ENCODE peak calls at places on chromosomes 7 and 10, in eight cellular contexts. H is fibroblast of villous mesenchyme, L is aorta, D is substantia nigra, Z is HEK293T, Y is NCI-H748 treated with DMSO at 0.1 percent for 48 hours, F is GM12865, J is transverse colon. R is an unnamed sample.

GRCh38 chr10:5147981-5148677 is 36.8 kb downstream of the AKR1C8 start:
- DNase-seq in H (no peak), L (no peak), D (no peak), Z (no peak), Y (no peak), F (no peak), J (no peak), R (no peak)

GRCh38 chr10:68900427-68901105 is 549 bp upstream of the DDX50 start:
- DNase-seq in H (peak; percentile 75), L (peak; percentile 93), D (no peak), Z (peak; percentile 65), Y (peak; percentile 19), F (no peak), J (no peak), R (no peak)

GRCh38 chr7:4958477-4959301 is at the start of gene MMD2:
- DNase-seq in H (no peak), L (peak; percentile 72), D (no peak), Z (no peak), Y (no peak), F (no peak), J (no peak), R (no peak)

GRCh38 chr7:129729511-129729910 is 118.0 kb downstream of the NRF1 start:
- DNase-seq in H (no peak), L (no peak), D (no peak), Z (no peak), Y (no peak), F (no peak), J (no peak), R (no peak)

GRCh38 chr7:75943864-75944263 is 28.9 kb downstream of the POR start:
- DNase-seq in H (no peak), L (no peak), D (no peak), Z (no peak), Y (no peak), F (no peak), J (peak; percentile 41), R (no peak)

GRCh38 chr7:157941210-157941609 is 604.4 kb downstream of the DNAJB6 start:
- DNase-seq in H (no peak), L (no peak), D (no peak), Z (no peak), Y (no peak), F (no peak), J (no peak), R (no peak)

GRCh38 chr7:122902751-122903495 is 16.7 kb upstream of the CADPS2 start:
- DNase-seq in H (no peak), L (no peak), D (no peak), Z (peak; percentile 11), Y (no peak), F (peak; percentile 13), J (no peak), R (no peak)

GRCh38 chr7:70392282-70392681 is 739.7 kb upstream of the GALNT17 start:
- DNase-seq in H (peak; percentile 50), L (no peak), D (no peak), Z (no peak), Y (no peak), F (no peak), J (no peak), R (no peak)

GRCh38 chr7:92702535-92702934 is 112.3 kb upstream of the FAM133B start:
- DNase-seq in H (no peak), L (no peak), D (no peak), Z (no peak), Y (no peak), F (no peak), J (no peak), R (no peak)

GRCh38 chr10:86385806-86386205 is 19.2 kb upstream of the GRID1 start:
- DNase-seq in H (no peak), L (no peak), D (no peak), Z (no peak), Y (no peak), F (no peak), J (no peak), R (no peak)

GRCh38 chr10:129888784-129889616 is 75.1 kb downstream of the EBF3 start:
- DNase-seq in H (no peak), L (peak; percentile 87), D (no peak), Z (peak; percentile 85), Y (no peak), F (peak; percentile 26), J (no peak), R (no peak)

GRCh38 chr7:87001214-87001613 is 58.2 kb downstream of the ELAPOR2 start:
- DNase-seq in H (no peak), L (no peak), D (no peak), Z (no peak), Y (no peak), F (no peak), J (no peak), R (no peak)

GRCh38 chr10:15267496-15267895 is 99.0 kb upstream of the NMT2 start:
- DNase-seq in H (no peak), L (no peak), D (no peak), Z (no peak), Y (no peak), F (no peak), J (no peak), R (no peak)

GRCh38 chr7:122885583-122886356 is 490 bp downstream of the CADPS2 start:
- DNase-seq in H (peak; percentile 34), L (peak; percentile 79), D (no peak), Z (peak; percentile 49), Y (peak; percentile 42), F (peak; percentile 28), J (peak; percentile 43), R (no peak)

GRCh38 chr7:12949060-12950045 is 261.9 kb downstream of the ARL4A start:
- DNase-seq in H (peak; percentile 72), L (no peak), D (no peak), Z (no peak), Y (no peak), F (no peak), J (no peak), R (no peak)

GRCh38 chr10:127945948-127946347 is 39.0 kb downstream of the PTPRE start:
- DNase-seq in H (no peak), L (no peak), D (no peak), Z (no peak), Y (no peak), F (no peak), J (no peak), R (no peak)

GRCh38 chr10:87000491-87000890 is 19.6 kb upstream of the FAM25A start:
- DNase-seq in H (peak; percentile 50), L (no peak), D (no peak), Z (no peak), Y (no peak), F (no peak), J (no peak), R (no peak)

GRCh38 chr7:64890761-64891666 is 12.1 kb upstream of the ZNF273 start:
- DNase-seq in H (no peak), L (no peak), D (no peak), Z (no peak), Y (no peak), F (no peak), J (no peak), R (no peak)

GRCh38 chr7:1944619-1945210 is 274.6 kb downstream of the ELFN1 start:
- DNase-seq in H (no peak), L (peak; percentile 72), D (no peak), Z (no peak), Y (no peak), F (no peak), J (no peak), R (no peak)

GRCh38 chr7:73983437-73984164 is 44.4 kb upstream of the ELN start:
- DNase-seq in H (peak; percentile 30), L (peak; percentile 67), D (no peak), Z (no peak), Y (no peak), F (no peak), J (no peak), R (no peak)

GRCh38 chr7:101722247-101722646 is 93.2 kb upstream of the MYL10 start:
- DNase-seq in H (peak; percentile 59), L (no peak), D (no peak), Z (no peak), Y (no peak), F (no peak), J (no peak), R (no peak)

GRCh38 chr10:19111501-19112267 is 63.1 kb downstream of the MALRD1 start:
- DNase-seq in H (peak; percentile 18), L (no peak), D (no peak), Z (no peak), Y (no peak), F (no peak), J (no peak), R (no peak)

GRCh38 chr10:86533328-86533727 is 11.7 kb upstream of the WAPL start:
- DNase-seq in H (no peak), L (no peak), D (no peak), Z (no peak), Y (no peak), F (no peak), J (no peak), R (no peak)

GRCh38 chr7:142556745-142557144 is 192.5 kb upstream of the PRSS1 start:
- DNase-seq in H (peak; percentile 94), L (peak; percentile 80), D (no peak), Z (peak; percentile 39), Y (no peak), F (no peak), J (peak; percentile 18), R (no peak)

GRCh38 chr7:81187768-81188167 is 268.9 kb upstream of the SEMA3C start:
- DNase-seq in H (no peak), L (no peak), D (no peak), Z (no peak), Y (no peak), F (no peak), J (no peak), R (no peak)

GRCh38 chr7:123054357-123055133 is 59.0 kb upstream of the TAS2R16 start:
- DNase-seq in H (peak; percentile 15), L (no peak), D (no peak), Z (no peak), Y (no peak), F (peak; percentile 13), J (no peak), R (no peak)

GRCh38 chr10:126387041-126387908 is 1.0 kb downstream of the ADAM12 start:
- DNase-seq in H (peak; percentile 79), L (peak; percentile 92), D (no peak), Z (peak; percentile 83), Y (peak; percentile 24), F (no peak), J (peak; percentile 70), R (no peak)

GRCh38 chr7:107879400-107880035 is 11.5 kb upstream of the DLD start:
- DNase-seq in H (peak; percentile 68), L (no peak), D (no peak), Z (peak; percentile 50), Y (peak; percentile 43), F (peak; percentile 46), J (peak; percentile 46), R (no peak)

GRCh38 chr7:5661941-5662340 is 119.5 kb downstream of the RNF216 start:
- DNase-seq in H (no peak), L (no peak), D (peak; percentile 61), Z (no peak), Y (no peak), F (peak; percentile 55), J (no peak), R (no peak)

GRCh38 chr7:107946451-107946850 is 55.5 kb downstream of the DLD start:
- DNase-seq in H (no peak), L (no peak), D (no peak), Z (no peak), Y (no peak), F (no peak), J (no peak), R (no peak)

GRCh38 chr7:85115006-85115405 is 71.8 kb downstream of the SEMA3D start:
- DNase-seq in H (no peak), L (no peak), D (no peak), Z (no peak), Y (no peak), F (no peak), J (no peak), R (no peak)

GRCh38 chr7:21851445-21852043 is 94.2 kb downstream of the CDCA7L start:
- DNase-seq in H (no peak), L (no peak), D (no peak), Z (no peak), Y (no peak), F (no peak), J (no peak), R (no peak)

R was measured in SIG-M5.